ENCODE peak calls at places on chromosomes 1 and 21, in five cellular contexts. M is GM04503, Y is GM18507, C is AG04449, B is immature natural killer cell. U is an unnamed sample.

GRCh38 chr1:145845514-145846161 is at the start of gene NUDT17:
- DNase-seq in Y (peak), C (no peak), M (no peak), B (peak), U (no peak)

GRCh38 chr1:197437891-197438853 is 170.1 kb downstream of the CRB1 start:
- DNase-seq in M (no peak), B (no peak), Y (no peak), C (no peak), U (no peak)

GRCh38 chr1:208054885-208055507 is 144.1 kb upstream of the CD34 start:
- DNase-seq in B (no peak), Y (no peak), M (no peak), C (no peak), U (no peak)

GRCh38 chr1:111227875-111228747 is 598 bp downstream of the CHI3L2 start:
- DNase-seq in C (peak), Y (no peak), B (no peak), M (peak), U (no peak)

GRCh38 chr1:160168609-160169369 is 17.4 kb downstream of the ATP1A4 start:
- DNase-seq in B (no peak), C (no peak), M (peak), Y (no peak), U (no peak)

GRCh38 chr1:117541003-117541402 is 64.8 kb upstream of the TENT5C start:
- DNase-seq in B (no peak), Y (no peak), M (no peak), C (no peak), U (no peak)

GRCh38 chr21:45277101-45278045 is 10.3 kb downstream of the POFUT2 start:
- DNase-seq in C (no peak), Y (no peak), B (no peak), M (no peak), U (no peak)

GRCh38 chr1:156582388-156583022 is 3.0 kb downstream of the TTC24 start:
- DNase-seq in M (no peak), C (no peak), B (no peak), Y (no peak), U (no peak)

GRCh38 chr1:42971848-42972291 is 13.2 kb upstream of the SLC2A1 start:
- DNase-seq in M (peak), Y (no peak), C (peak), B (no peak), U (no peak)

GRCh38 chr1:107171378-107171777 is 30.5 kb downstream of the NTNG1 start:
- DNase-seq in B (no peak), Y (no peak), M (no peak), C (no peak), U (no peak)

GRCh38 chr1:65141394-65141793 is 6.6 kb upstream of the AK4 start:
- DNase-seq in C (no peak), B (no peak), M (peak), Y (no peak), U (no peak)

GRCh38 chr1:16445052-16445451 is 4.5 kb downstream of the NECAP2 start:
- DNase-seq in Y (no peak), B (no peak), M (no peak), C (no peak), U (no peak)

GRCh38 chr1:82492168-82492567 is 691.4 kb downstream of the ADGRL2 start:
- DNase-seq in C (no peak), B (no peak), Y (no peak), M (no peak), U (no peak)

GRCh38 chr1:42979888-42980800 is 21.5 kb upstream of the SLC2A1 start:
- DNase-seq in Y (no peak), M (no peak), B (no peak), C (no peak), U (no peak)

GRCh38 chr1:245751671-245752070 is 596.9 kb downstream of the KIF26B start:
- DNase-seq in M (no peak), B (no peak), C (no peak), Y (no peak), U (no peak)

GRCh38 chr1:58545591-58546519 is 671 bp downstream of the OMA1 start:
- DNase-seq in C (no peak), M (peak), Y (peak), B (peak), U (peak)

GRCh38 chr1:16168622-16169021 is 12.8 kb upstream of the EPHA2 start:
- DNase-seq in B (peak), Y (no peak), M (no peak), C (no peak), U (no peak)

GRCh38 chr1:64595871-64596515 is 126.1 kb downstream of the CACHD1 start:
- DNase-seq in Y (no peak), C (no peak), M (no peak), B (no peak), U (no peak)

GRCh38 chr1:240766831-240767230 is 154.9 kb upstream of the GREM2 start:
- DNase-seq in B (no peak), Y (no peak), C (peak), M (peak), U (no peak)

GRCh38 chr1:4700801-4701200 is 46.4 kb downstream of the AJAP1 start:
- DNase-seq in C (no peak), Y (no peak), M (no peak), B (no peak), U (no peak)

GRCh38 chr1:153627797-153628626 is at the start of gene S100A1:
- DNase-seq in Y (no peak), B (no peak), C (no peak), M (no peak), U (no peak)

GRCh38 chr1:6603424-6603850 is 768 bp upstream of the KLHL21 start:
- DNase-seq in M (peak), B (peak), C (no peak), Y (no peak), U (no peak)

GRCh38 chr1:192544983-192545393 is 30.6 kb upstream of the RGS1 start:
- DNase-seq in Y (no peak), C (peak), B (peak), M (peak), U (no peak)

GRCh38 chr21:42632771-42633690 is 20.4 kb upstream of the PDE9A start:
- DNase-seq in Y (no peak), M (no peak), C (no peak), B (no peak), U (no peak)

U was measured in GM12864.